ENCODE peak calls at places on chromosome 17, in four cellular contexts. X, D, T and F are unnamed samples.
A peak's percentile ranks its signal among the peaks of the same experiment; 100 is the strongest.

GRCh38 chr17:42321555-42321954 is 33.3 kb downstream of the STAT5A start:
- DNase-seq in X (no peak), D (no peak), T (no peak), F (no peak)

GRCh38 chr17:17873450-17873991 is 36.7 kb upstream of the SREBF1 start:
- DNase-seq in X (no peak), D (no peak), T (no peak), F (no peak)

GRCh38 chr17:31534223-31534888 is 142.9 kb downstream of the RAB11FIP4 start:
- DNase-seq in X (no peak), D (no peak), T (no peak), F (no peak)

GRCh38 chr17:35086931-35087573 is 23.5 kb upstream of the RFFL start:
- DNase-seq in X (no peak), D (no peak), T (no peak), F (no peak)

GRCh38 chr17:59456428-59456827 is 109.0 kb upstream of the DHX40 start:
- DNase-seq in X (no peak), D (no peak), T (no peak), F (no peak)

GRCh38 chr17:66564992-66565465 is 262.6 kb downstream of the PRKCA start:
- DNase-seq in X (peak; percentile 67), D (no peak), T (peak; percentile 50), F (no peak)

GRCh38 chr17:37570527-37571093 is 38.6 kb downstream of the SYNRG start:
- DNase-seq in X (peak; percentile 59), D (no peak), T (peak; percentile 41), F (no peak)

GRCh38 chr17:60165223-60165622 is 15.4 kb downstream of the CA4 start:
- DNase-seq in X (no peak), D (no peak), T (no peak), F (no peak)

GRCh38 chr17:65099941-65100315 is 37.2 kb upstream of the RGS9 start:
- DNase-seq in X (peak; percentile 92), D (no peak), T (peak; percentile 29), F (no peak)

GRCh38 chr17:38747385-38748328 is 479 bp downstream of the PCGF2 start:
- DNase-seq in X (peak; percentile 34), D (no peak), T (no peak), F (no peak)

GRCh38 chr17:54932711-54933110 is 32.1 kb downstream of the TOM1L1 start:
- DNase-seq in X (no peak), D (no peak), T (peak; percentile 45), F (no peak)

GRCh38 chr17:67011527-67012175 is 32.7 kb upstream of the CACNG1 start:
- DNase-seq in X (no peak), D (no peak), T (no peak), F (no peak)

GRCh38 chr17:55285340-55286301 is 20.9 kb downstream of the HLF start:
- DNase-seq in X (peak; percentile 65), D (no peak), T (peak; percentile 98), F (no peak)

DNA sequence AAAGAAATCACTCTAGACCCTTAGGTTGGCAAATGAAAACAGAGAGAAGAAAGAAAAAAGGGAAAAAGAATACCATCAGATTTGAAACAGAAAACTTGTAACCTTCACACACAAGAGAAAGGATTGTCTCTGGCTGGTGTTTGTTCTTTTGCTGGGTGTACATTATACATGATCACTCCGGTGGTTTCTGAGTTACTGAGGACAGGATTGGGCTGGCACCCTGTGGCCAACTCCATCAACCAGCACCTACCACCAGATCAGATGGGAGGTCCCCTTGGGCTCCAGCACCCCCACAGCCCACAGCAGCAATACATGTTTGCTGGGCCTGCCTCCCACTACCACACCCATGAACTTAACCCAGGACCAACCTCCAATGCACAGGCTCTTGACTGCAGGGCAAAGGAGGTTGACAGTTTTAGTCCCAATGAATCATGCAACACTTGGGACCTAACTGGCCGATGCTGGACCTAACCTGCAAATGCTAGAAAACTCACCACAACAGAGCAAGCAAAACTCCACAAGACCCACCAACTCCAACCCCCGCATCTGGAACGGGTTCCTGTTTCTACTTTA is 308.3 kb downstream of the SOX9 start:
- DNase-seq in X (no peak), D (no peak), T (no peak), F (no peak)
- TF ChIP-seq CTCF in X (no peak), D (peak; percentile 7), T (no peak), F (no peak)

DNA sequence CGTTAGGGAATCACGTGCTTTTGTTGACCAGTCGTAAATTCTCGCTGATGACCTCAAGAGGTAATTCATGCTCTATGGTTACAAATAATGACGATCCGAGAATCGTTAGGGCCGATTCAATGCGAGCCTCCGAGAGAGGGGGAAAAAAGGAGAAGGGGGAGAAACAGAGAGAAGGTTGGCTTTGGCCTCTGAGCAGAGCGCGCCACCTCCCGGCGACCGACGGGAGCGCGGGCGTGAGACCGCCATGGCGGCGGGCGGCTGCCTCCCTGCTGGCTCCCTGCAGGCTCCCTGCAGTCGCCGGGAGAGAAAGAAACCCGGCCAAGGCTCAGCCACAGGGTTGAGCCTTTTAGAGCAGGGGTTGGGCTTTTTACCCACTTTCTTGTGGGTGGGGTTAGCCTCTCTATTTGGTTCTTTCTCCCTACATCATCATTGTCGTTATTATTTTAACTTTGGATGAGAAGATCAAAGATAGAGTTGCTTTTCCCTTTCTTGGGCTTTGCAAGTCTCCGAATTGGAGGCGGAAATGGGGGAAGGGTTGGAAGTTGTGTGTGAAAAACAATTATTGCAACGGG is 347 bp upstream of the HOXB5 start:
- DNase-seq in X (peak; percentile 75), D (no peak), T (peak; percentile 100), F (peak; percentile 63)
- H3K4me3 ChIP-seq in X (peak overlapping the region; percentile 24), D (no peak overlapping the region), T (peak overlapping the region; percentile 91), F (peak overlapping the region; percentile 76)

DNA sequence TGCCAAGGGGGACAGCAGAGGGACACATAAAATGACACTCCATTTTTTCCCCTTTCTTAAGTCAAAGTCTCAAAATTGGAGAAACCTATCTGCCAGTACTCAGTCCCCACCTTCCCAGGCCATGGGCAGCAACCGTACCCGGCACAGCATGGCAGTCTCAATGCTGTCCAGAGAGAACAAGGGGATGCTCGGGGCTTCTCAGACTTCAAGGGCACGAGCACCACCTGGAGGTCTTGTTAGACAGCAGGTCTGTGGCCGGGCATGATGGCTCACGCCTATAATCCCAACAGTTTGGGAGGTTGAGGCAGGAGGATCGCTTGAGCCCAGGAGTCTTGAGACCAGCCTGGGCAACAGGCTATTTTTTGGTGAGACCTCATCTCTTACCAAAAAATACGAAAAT is 3.2 kb downstream of the DNAH17 start:
- DNase-seq in X (no peak), D (no peak), T (no peak), F (no peak)
- TF ChIP-seq CTCF in X (no peak), D (peak; percentile 9), T (no peak), F (no peak)

GRCh38 chr17:6910987-6911603 is 79.6 kb upstream of the TEKT1 start:
- DNase-seq in X (peak; percentile 69), D (no peak), T (peak; percentile 71), F (no peak)

GRCh38 chr17:6913608-6914443 is 82.0 kb upstream of the ALOX12 start:
- DNase-seq in X (peak; percentile 72), D (no peak), T (peak; percentile 59), F (no peak)

GRCh38 chr17:6912110-6913051 is 80.9 kb upstream of the TEKT1 start:
- DNase-seq in X (no peak), D (no peak), T (no peak), F (no peak)

GRCh38 chr17:6903516-6903915 is 72.0 kb upstream of the TEKT1 start:
- DNase-seq in X (no peak), D (no peak), T (no peak), F (no peak)

DNA sequence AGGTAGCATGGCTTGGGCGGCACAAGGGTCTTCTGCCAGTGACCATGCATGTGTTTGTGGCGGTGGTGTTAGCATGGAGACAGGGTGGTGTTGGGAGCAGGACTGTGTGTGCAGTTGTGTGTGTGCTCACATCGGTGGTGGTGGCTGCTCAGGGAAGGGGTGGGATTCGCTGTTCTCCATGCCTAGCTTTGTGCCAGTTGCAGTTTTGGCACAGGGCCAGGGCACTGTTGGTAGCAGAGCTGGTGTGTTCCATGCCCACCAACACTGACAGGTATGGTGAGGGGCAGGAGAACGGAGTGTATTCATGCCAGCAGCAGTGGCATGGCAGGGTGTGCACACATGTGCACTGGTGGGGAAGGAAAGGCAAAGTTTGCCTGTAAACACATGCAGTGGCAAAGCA is 77.3 kb upstream of the TEKT1 start:
- DNase-seq in X (no peak), D (no peak), T (no peak), F (no peak)
- H3K4me3 ChIP-seq in X (no peak overlapping the region), D (no peak overlapping the region), T (no peak overlapping the region), F (no peak overlapping the region)

GRCh38 chr17:9402590-9403199 is 172.9 kb downstream of the STX8 start:
- DNase-seq in X (peak; percentile 62), D (no peak), T (peak; percentile 52), F (no peak)
- TF ChIP-seq CTCF in X (peak; percentile 57), D (peak; percentile 52), T (peak; percentile 71), F (peak; percentile 11)

DNA sequence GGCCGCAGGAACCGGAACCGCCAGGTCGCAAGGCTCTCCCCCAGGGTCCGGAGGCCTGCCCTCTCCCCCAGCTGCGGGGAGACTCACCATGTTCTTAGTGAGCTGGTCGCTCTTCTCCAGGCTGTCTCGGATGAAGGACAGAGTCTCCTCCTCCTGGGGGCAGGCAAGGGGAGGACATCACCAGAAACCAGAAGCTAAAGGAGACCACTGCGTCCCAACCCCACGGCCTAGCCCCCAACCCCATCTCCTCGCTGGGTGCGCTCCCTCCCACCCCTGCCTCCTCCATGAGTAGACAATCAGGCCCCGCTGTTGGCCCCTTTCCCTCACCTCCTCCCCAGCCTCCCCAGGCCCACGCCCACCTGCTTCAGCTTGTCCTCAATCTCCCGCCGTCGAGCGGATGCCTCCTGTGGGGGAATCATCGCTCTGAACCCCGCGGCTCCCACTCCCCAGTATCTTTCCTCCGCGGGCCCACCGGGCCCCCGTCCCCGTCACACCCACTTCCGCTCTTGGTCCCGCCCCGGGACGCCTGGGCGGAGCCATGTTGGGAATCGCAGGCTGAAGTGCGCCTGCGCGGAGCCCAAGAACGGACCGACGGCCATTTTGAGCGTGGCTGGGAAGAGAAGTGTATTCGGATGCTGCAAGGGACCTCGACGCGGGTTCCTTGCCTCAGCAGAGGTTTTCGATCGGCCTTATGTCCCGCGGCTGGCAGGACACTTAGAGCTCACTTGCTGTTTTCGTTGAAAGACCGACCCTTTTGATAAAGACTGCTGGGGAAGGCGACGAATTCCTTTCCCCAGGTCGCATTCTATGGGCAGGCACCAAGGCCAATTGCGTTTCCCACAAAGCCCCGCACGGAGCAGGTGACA is at the start of gene EXOC7:
- DNase-seq in X (peak; percentile 93), D (peak; percentile 52), T (peak; percentile 90), F (peak; percentile 16)
- H3K4me3 ChIP-seq in X (peak within 1 kb of the TSS; percentile 73), D (peak within 1 kb of the TSS; percentile 87), T (peak within 1 kb of the TSS; percentile 87), F (peak within 1 kb of the TSS; percentile 92)

DNA sequence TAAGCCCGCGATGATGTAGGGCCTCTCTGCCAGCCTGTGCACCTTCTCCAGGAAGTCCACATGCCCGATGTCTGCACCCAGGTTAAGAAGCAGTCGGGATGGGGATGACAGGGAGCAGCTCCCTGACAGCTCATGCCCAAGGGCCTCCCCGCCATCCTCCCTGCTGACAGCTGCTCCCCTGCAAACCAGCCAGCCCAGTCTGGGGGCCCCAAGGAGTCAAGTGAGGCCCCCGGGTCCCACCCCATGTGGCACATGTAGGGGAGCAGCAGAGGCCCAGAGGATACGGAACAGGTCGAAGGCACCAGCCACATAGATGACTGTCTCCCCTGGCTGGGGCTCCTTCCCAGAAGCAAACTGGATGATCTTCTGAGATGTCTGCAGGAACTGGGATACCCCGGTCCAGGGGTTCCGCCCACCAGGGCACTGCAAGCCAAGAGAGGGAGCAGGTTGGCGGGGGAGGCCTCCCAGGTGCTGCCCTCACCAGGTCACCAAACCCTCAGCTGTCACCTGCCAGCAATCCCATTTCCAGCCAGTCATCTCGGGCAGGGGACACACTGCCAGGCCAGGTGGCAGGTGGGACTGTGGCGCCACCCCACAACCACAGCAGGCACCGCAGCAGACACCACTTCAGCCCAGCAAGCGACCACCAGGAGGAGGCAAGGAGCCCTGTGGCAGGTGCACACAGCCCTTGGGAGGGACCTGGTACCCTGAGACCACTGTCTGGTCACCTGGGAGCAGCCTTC is 4.6 kb downstream of the PCYT2 start:
- DNase-seq in X (no peak), D (no peak), T (no peak), F (no peak)
- TF ChIP-seq CTCF in X (no peak), D (no peak), T (no peak), F (no peak)